ENCODE peak calls at places on chromosomes 3 and 15, in seven cellular contexts. One of them, this sample, is unnamed.

GRCh38 chr3:155676252-155676981 is 68.5 kb downstream of the PLCH1 start:
- DNase-seq in ovary: peak; percentile 36
- DNase-seq in body of pancreas: peak; percentile 22
- DNase-seq in H1: no peak
- DNase-seq in Peyer's patch: peak; percentile 56
- DNase-seq in transverse colon: peak; percentile 10
- DNase-seq in A549: no peak
- DNase-seq in this sample: no peak

GRCh38 chr3:16790432-16791379 is 94.0 kb upstream of the PLCL2 start:
- DNase-seq in ovary: no peak
- DNase-seq in body of pancreas: no peak
- DNase-seq in Peyer's patch: no peak
- DNase-seq in A549: no peak
- DNase-seq in transverse colon: no peak
- DNase-seq in H1: no peak
- DNase-seq in this sample: no peak

GRCh38 chr3:154786724-154787123 is 293.4 kb upstream of the MME start:
- DNase-seq in H1: no peak
- DNase-seq in body of pancreas: no peak
- DNase-seq in Peyer's patch: no peak
- DNase-seq in A549: no peak
- DNase-seq in transverse colon: no peak
- DNase-seq in ovary: no peak
- DNase-seq in this sample: no peak

GRCh38 chr3:49747792-49748480 is 24.2 kb upstream of the GMPPB start:
- DNase-seq in H1: no peak
- DNase-seq in ovary: no peak
- DNase-seq in Peyer's patch: no peak
- DNase-seq in transverse colon: no peak
- DNase-seq in A549: no peak
- DNase-seq in body of pancreas: no peak
- DNase-seq in this sample: no peak

GRCh38 chr3:50122071-50122470 is 33.1 kb upstream of the SEMA3F start:
- DNase-seq in Peyer's patch: no peak
- DNase-seq in transverse colon: no peak
- DNase-seq in A549: no peak
- DNase-seq in H1: no peak
- DNase-seq in body of pancreas: no peak
- DNase-seq in ovary: no peak
- DNase-seq in this sample: no peak

GRCh38 chr3:43080726-43081568 is 24.9 kb downstream of the POMGNT2 start:
- DNase-seq in ovary: no peak
- DNase-seq in H1: peak; percentile 19
- DNase-seq in transverse colon: no peak
- DNase-seq in A549: no peak
- DNase-seq in body of pancreas: no peak
- DNase-seq in Peyer's patch: no peak
- DNase-seq in this sample: no peak

GRCh38 chr15:65249641-65250040 is 37.0 kb downstream of the PARP16 start:
- DNase-seq in H1: no peak
- DNase-seq in body of pancreas: no peak
- DNase-seq in ovary: no peak
- DNase-seq in transverse colon: no peak
- DNase-seq in Peyer's patch: no peak
- DNase-seq in A549: no peak
- DNase-seq in this sample: no peak

GRCh38 chr15:60523056-60523455 is 44.1 kb upstream of the ICE2 start:
- DNase-seq in body of pancreas: no peak
- DNase-seq in ovary: no peak
- DNase-seq in A549: no peak
- DNase-seq in Peyer's patch: no peak
- DNase-seq in H1: no peak
- DNase-seq in transverse colon: no peak
- DNase-seq in this sample: no peak

DNA sequence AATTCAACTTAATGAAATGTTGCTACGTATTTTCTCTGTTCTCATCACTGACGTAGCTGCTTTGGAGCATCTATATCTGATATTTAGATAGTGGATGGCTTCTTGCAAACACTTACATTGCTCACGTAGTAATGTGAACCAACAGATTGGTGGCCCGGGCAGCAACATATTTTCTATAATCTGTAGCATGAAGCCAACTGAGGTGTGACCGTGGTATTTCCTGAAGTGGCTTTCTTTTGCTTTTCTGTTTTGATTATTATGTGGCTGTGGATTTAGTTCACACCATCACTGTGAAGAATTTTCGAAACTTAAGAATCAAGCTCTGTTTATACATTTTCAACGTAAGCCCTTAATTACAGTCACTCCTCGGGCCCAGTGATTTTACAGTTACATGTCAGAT is 288.5 kb downstream of the LPP start:
- DNase-seq in Peyer's patch: no peak
- DNase-seq in body of pancreas: no peak
- DNase-seq in H1: no peak
- DNase-seq in A549: no peak
- DNase-seq in transverse colon: no peak
- DNase-seq in ovary: no peak
- DNase-seq in this sample: no peak
- H3K4me1 ChIP-seq in Peyer's patch: no peaks in the 10 kb centered on the region
- H3K4me1 ChIP-seq in body of pancreas: no peaks in the 10 kb centered on the region
- H3K4me1 ChIP-seq in H1: no peaks in the 10 kb centered on the region
- H3K4me1 ChIP-seq in A549: peaks cover 19% of the 10 kb centered on the region
- H3K4me1 ChIP-seq in transverse colon: peaks cover 3% of the 10 kb centered on the region
- H3K4me1 ChIP-seq in ovary: no peaks in the 10 kb centered on the region
- H3K4me1 ChIP-seq in this sample: no peaks in the 10 kb centered on the region

DNA sequence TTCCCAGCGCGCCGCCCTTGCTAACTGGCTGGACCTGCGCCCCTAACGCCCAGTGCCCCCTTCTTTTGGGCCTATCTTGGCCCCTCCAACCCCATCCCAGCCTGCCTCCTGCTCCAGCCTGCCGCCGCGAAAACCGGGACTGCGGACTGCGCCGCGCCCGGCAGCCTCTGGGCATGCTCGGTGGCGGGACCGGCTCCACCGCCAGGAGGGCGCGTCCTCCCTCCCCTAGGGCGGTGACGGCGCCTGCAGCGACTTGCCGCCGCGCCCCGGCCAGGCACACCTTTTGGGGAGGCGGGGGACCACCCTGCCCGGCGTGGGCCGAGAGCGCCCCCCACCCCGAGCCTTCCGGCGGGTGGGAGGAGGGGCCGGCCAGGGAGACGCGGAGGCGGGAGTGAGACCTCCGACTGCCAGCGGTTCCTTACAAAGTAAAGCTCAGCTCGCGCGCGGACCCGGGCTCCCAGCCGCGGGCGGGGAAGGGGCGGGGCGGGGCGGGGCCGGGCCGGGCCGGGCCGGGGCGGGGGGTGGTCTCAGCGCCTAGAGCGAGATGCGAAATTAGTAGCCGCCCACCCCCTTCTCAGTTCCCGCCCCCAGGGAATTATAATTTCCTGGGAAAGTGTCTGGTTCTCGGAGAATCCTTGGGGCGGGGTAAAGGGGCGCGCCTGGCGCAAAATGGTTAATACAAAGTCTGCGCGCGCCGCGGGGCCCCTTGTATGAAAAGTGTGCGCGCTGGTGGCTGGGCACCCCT is 225.0 kb upstream of the IL12A start:
- DNase-seq in ovary: peak; percentile 54
- DNase-seq in A549: peak; percentile 81
- DNase-seq in Peyer's patch: peak; percentile 78
- DNase-seq in transverse colon: peak; percentile 81
- DNase-seq in H1: peak; percentile 87
- DNase-seq in body of pancreas: peak; percentile 30
- DNase-seq in this sample: peak; percentile 86
- TF ChIP-seq POLR2A in ovary: peak; percentile 6
- TF ChIP-seq POLR2A in A549: peak; percentile 81
- TF ChIP-seq POLR2A in Peyer's patch: peak; percentile 32
- TF ChIP-seq POLR2A in transverse colon: peak; percentile 76
- TF ChIP-seq POLR2A in H1: peak; percentile 78
- TF ChIP-seq POLR2A in body of pancreas: no peak
- TF ChIP-seq POLR2A in this sample: peak; percentile 88

GRCh38 chr3:57682284-57682683 is 10.6 kb downstream of the DENND6A start:
- DNase-seq in ovary: no peak
- DNase-seq in H1: no peak
- DNase-seq in transverse colon: no peak
- DNase-seq in body of pancreas: no peak
- DNase-seq in A549: no peak
- DNase-seq in Peyer's patch: no peak
- DNase-seq in this sample: no peak
- TF ChIP-seq CTCF in ovary: no peak
- TF ChIP-seq CTCF in H1: no peak
- TF ChIP-seq CTCF in transverse colon: no peak
- TF ChIP-seq CTCF in body of pancreas: peak; percentile 9
- TF ChIP-seq CTCF in A549: peak; percentile 13
- TF ChIP-seq CTCF in Peyer's patch: no peak
- TF ChIP-seq CTCF in this sample: peak; percentile 5

DNA sequence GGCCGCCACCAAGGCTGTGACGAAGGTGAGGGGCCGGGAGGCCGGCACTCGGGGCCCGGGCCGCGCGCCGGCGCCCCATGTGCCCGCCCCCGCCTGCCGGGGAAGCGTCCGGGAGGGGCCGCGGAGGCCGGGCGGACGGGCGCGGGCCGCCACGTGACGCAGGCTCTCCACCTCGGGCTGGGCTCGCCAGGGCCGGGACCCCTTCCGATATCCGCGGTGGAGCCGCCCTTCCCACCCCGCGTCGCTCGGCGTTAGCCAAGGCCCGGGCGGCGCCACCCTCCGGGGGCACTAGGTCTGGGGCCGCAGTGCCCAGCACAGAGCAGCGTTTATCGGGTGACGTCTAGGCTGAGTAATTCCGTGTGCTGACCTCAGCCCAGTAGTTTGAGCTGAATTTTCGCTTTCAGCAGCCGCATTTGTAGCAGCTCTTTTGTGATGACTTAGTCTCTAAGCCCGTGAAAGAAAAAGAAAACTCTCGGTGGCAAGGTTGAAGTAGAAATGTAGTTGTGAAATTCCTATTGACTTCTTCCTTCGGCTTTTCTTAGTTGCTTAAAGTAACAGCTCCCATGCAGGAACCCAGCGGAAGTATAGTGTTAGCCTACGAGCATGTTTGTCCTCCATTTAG is 885 bp downstream of the CDV3 start:
- DNase-seq in A549: no peak
- DNase-seq in Peyer's patch: peak; percentile 85
- DNase-seq in body of pancreas: peak; percentile 75
- DNase-seq in transverse colon: peak; percentile 80
- DNase-seq in ovary: peak; percentile 86
- DNase-seq in H1: peak; percentile 72
- DNase-seq in this sample: peak; percentile 80
- H3K4me1 ChIP-seq in A549: peaks cover 54% of the 10 kb centered on the region
- H3K4me1 ChIP-seq in Peyer's patch: no peaks in the 10 kb centered on the region
- H3K4me1 ChIP-seq in body of pancreas: peaks cover 64% of the 10 kb centered on the region
- H3K4me1 ChIP-seq in transverse colon: peaks cover 39% of the 10 kb centered on the region
- H3K4me1 ChIP-seq in ovary: peaks cover 12% of the 10 kb centered on the region
- H3K4me1 ChIP-seq in H1: peaks cover 2% of the 10 kb centered on the region
- H3K4me1 ChIP-seq in this sample: no peaks in the 10 kb centered on the region

GRCh38 chr3:196075013-196075412 is 6.9 kb downstream of the TFRC start:
- DNase-seq in ovary: no peak
- DNase-seq in A549: no peak
- DNase-seq in Peyer's patch: no peak
- DNase-seq in H1: no peak
- DNase-seq in transverse colon: no peak
- DNase-seq in body of pancreas: no peak
- DNase-seq in this sample: no peak
- TF ChIP-seq POLR2A in ovary: no peak
- TF ChIP-seq POLR2A in A549: no peak
- TF ChIP-seq POLR2A in Peyer's patch: no peak
- TF ChIP-seq POLR2A in H1: no peak
- TF ChIP-seq POLR2A in transverse colon: no peak
- TF ChIP-seq POLR2A in body of pancreas: no peak
- TF ChIP-seq POLR2A in this sample: no peak

This sample was measured in right lobe of liver.